ENCODE peak calls at places on chromosomes 4 and X, in ten cellular contexts. K is fibroblast of lung; P is stimulated activated CD4-positive, alpha-beta T cell treated with anti-CD3 and anti-CD28 coated beads, Interleukin-4, amount 100 ng/mL, for 48 hours; F is HCT116; A is NCI-H146; V is hippocampal formation; E is Daoy; J is thoracic aorta; S is osteocyte; D is nephron progenitor cell. L is an unnamed sample.

GRCh38 chr4:36439556-36439955 is 158.1 kb downstream of the DTHD1 start:
- DNase-seq in K (no peak), J (no peak), V (no peak), A (no peak), E (no peak), F (no peak), P (no peak), S (no peak), D (no peak), L (no peak)

GRCh38 chrX:3066555-3066954 is 25.3 kb downstream of the ARSF start:
- DNase-seq in K (peak; percentile 22), V (no peak), J (no peak), D (no peak), S (no peak), A (no peak), P (no peak), F (no peak), E (no peak), L (no peak)

GRCh38 chrX:129679856-129680255 is 25.1 kb upstream of the APLN start:
- DNase-seq in A (peak; percentile 8), S (peak; percentile 23), K (no peak), J (no peak), F (no peak), P (no peak), V (no peak), D (no peak), E (no peak), L (no peak)

GRCh38 chrX:47384502-47384901 is 14.1 kb downstream of the ZNF157 start:
- DNase-seq in P (peak; percentile 45), J (peak; percentile 2), S (no peak), E (peak; percentile 41), D (peak; percentile 53), F (peak; percentile 61), A (peak; percentile 86), V (peak; percentile 54), K (peak; percentile 39), L (peak; percentile 57)

GRCh38 chr4:54228064-54228527 is 997 bp upstream of the PDGFRA start:
- DNase-seq in K (peak; percentile 68), A (no peak), J (no peak), S (peak; percentile 94), D (peak; percentile 91), F (no peak), V (no peak), P (peak; percentile 50), E (peak; percentile 74), L (no peak)

GRCh38 chr4:118280501-118281218 is 72.1 kb downstream of the PRSS12 start:
- DNase-seq in V (peak; percentile 28), P (no peak), A (peak; percentile 38), K (peak; percentile 78), D (peak; percentile 44), J (no peak), S (no peak), E (peak; percentile 48), F (peak; percentile 67), L (no peak)

GRCh38 chr4:3385719-3386440 is 55.9 kb upstream of the HGFAC start:
- DNase-seq in D (no peak), F (no peak), S (no peak), P (no peak), E (no peak), V (no peak), J (no peak), A (no peak), K (no peak), L (no peak)

GRCh38 chr4:76485450-76485849 is 50.4 kb downstream of the SHROOM3 start:
- DNase-seq in F (peak; percentile 62), K (peak; percentile 56), V (no peak), D (no peak), S (no peak), E (no peak), A (peak; percentile 71), J (no peak), P (no peak), L (no peak)

GRCh38 chr4:144565558-144566195 is 80.3 kb upstream of the HHIP start:
- DNase-seq in E (no peak), J (no peak), A (no peak), D (no peak), P (no peak), V (no peak), S (no peak), F (no peak), K (peak; percentile 36), L (no peak)

GRCh38 chr4:118400362-118400761 is 47.6 kb upstream of the PRSS12 start:
- DNase-seq in D (no peak), S (no peak), A (no peak), P (no peak), V (no peak), J (no peak), K (peak; percentile 21), E (no peak), F (no peak), L (no peak)